ENCODE peak calls at places on chromosomes 1 and 21, in seven cellular contexts. E is SK-N-SH, H is thyroid gland, F is upper lobe of left lung, X is cardiac muscle cell, P is AG04450, Y is lower lobe of right lung. M is an unnamed sample.

GRCh38 chr1:114021665-114022099 is 42.4 kb downstream of the OLFML3 start:
- DNase-seq in P (no peak), E (no peak), X (peak), F (no peak), Y (no peak), H (no peak), M (no peak)

GRCh38 chr1:42765832-42766722 is 751 bp downstream of the P3H1 start:
- DNase-seq in E (peak), H (peak), F (peak), P (peak), Y (no peak), X (peak), M (peak)

GRCh38 chr1:197526736-197527371 is 248.4 kb downstream of the DENND1B start:
- DNase-seq in Y (no peak), P (peak), X (peak), E (peak), F (no peak), H (no peak), M (no peak)

GRCh38 chr1:235112297-235113182 is 16.1 kb downstream of the TOMM20 start:
- DNase-seq in H (no peak), X (no peak), E (no peak), P (no peak), Y (no peak), F (no peak), M (no peak)

GRCh38 chr1:27556781-27557595 is 47.0 kb downstream of the AHDC1 start:
- DNase-seq in X (peak), P (peak), E (peak), F (peak), Y (peak), H (peak), M (peak)

GRCh38 chr1:196466656-196467055 is 141.6 kb downstream of the KCNT2 start:
- DNase-seq in H (no peak), Y (no peak), E (no peak), F (no peak), P (peak), X (no peak), M (peak)

GRCh38 chr1:168585191-168585590 is 8.8 kb downstream of the XCL1 start:
- DNase-seq in E (no peak), P (no peak), H (no peak), X (no peak), F (no peak), Y (no peak), M (no peak)

GRCh38 chr1:147851149-147851548 is 51.4 kb upstream of the GJA8 start:
- DNase-seq in Y (no peak), E (no peak), P (no peak), H (no peak), X (no peak), F (no peak), M (no peak)

GRCh38 chr1:61455400-61455799 is 269.5 kb downstream of the TM2D1 start:
- DNase-seq in Y (no peak), F (no peak), E (no peak), P (no peak), H (no peak), X (no peak), M (no peak)

GRCh38 chr1:147236959-147237791 is 5.3 kb upstream of the CHD1L start:
- DNase-seq in P (no peak), E (no peak), Y (no peak), H (no peak), X (no peak), F (peak), M (no peak)

GRCh38 chr1:8463144-8463927 is 145.4 kb downstream of the SLC45A1 start:
- DNase-seq in Y (no peak), P (peak), E (peak), X (peak), H (peak), F (no peak), M (no peak)

GRCh38 chr1:8740034-8740449 is 77.4 kb downstream of the RERE start:
- DNase-seq in P (peak), H (no peak), X (no peak), Y (no peak), F (no peak), E (no peak), M (peak)

GRCh38 chr1:36440044-36440443 is 10.2 kb downstream of the OSCP1 start:
- DNase-seq in F (no peak), P (no peak), Y (no peak), E (no peak), H (no peak), X (no peak), M (no peak)

DNA sequence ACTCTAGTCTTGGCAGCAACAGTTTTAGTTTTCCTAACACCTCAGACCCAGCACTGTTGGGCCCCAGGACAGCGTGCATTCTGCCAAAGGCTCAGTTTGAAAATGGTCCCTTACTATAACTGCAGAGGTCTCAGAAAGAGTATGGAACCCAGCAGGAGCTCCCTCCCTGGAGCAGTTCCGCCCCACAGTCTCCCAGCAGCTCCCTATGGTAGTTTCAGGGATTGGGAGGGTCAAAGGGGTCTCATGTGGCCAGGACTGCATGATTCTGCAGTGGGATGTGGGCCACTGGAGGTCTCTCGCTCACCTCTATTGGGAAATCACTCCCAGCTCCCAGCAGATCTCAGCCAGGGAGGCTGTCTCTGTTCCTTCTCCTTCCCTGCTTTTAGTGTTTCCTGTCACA is 12.3 kb downstream of the LY9 start:
- DNase-seq in P (no peak), Y (no peak), X (no peak), H (no peak), E (no peak), F (no peak), M (no peak)
- TF ChIP-seq CTCF in P (no peak), Y (no peak), X (no peak), H (no peak), E (no peak), F (no peak), M (no peak)

GRCh38 chr21:9735421-9735961 is 785.9 kb upstream of the TPTE start:
- DNase-seq in H (no peak), X (no peak), P (no peak), F (no peak), Y (no peak), E (no peak), M (no peak)

GRCh38 chr21:9730866-9731265 is 790.5 kb upstream of the TPTE start:
- DNase-seq in P (no peak), H (no peak), Y (no peak), E (no peak), F (no peak), X (no peak), M (no peak)
- H3K27ac ChIP-seq in P (no peak), H (no peak), Y (no peak), E (no peak), F (no peak), X (no peak), M (no peak)

GRCh38 chr1:169750041-169750440 is 16.2 kb upstream of the SELE start:
- DNase-seq in H (no peak), P (no peak), Y (no peak), E (no peak), F (no peak), X (no peak), M (no peak)

GRCh38 chr1:169759038-169759437 is 25.2 kb upstream of the SELE start:
- DNase-seq in P (no peak), X (no peak), F (no peak), H (no peak), E (no peak), Y (no peak), M (no peak)

DNA sequence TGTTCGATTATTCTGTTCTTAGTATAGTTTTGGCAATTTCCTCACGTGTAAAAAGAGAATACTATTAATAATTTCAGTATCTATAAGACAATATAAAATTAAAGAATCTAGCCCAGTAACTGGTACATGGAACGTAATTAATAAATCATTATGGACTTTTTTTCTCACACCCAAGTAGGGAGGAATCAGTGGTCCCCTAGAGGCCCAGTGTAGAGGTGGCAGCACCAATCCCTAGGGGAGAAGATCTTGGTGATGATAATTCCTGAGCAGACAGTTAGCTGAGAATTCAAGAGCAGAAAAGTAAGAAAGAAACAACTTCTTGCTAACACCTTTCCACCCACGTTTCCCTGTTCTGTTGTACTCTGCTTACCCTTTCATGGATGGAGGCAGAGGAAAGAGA is 19.7 kb upstream of the SELE start:
- DNase-seq in E (no peak), F (no peak), P (no peak), Y (no peak), H (no peak), X (no peak), M (no peak)
- TF ChIP-seq CTCF in E (peak), F (no peak), P (peak), Y (no peak), H (no peak), X (no peak), M (no peak)

GRCh38 chr1:247409869-247410544 is 6.0 kb upstream of the NLRP3 start:
- DNase-seq in X (no peak), Y (no peak), F (peak), E (no peak), H (no peak), P (no peak), M (no peak)
- H3K27ac ChIP-seq in X (no peak), Y (peak), F (no peak), E (no peak), H (no peak), P (no peak), M (no peak)

GRCh38 chr21:25586242-25586805 is 21.0 kb downstream of the MRPL39 start:
- DNase-seq in F (no peak), P (no peak), X (no peak), E (no peak), H (no peak), Y (no peak), M (no peak)

GRCh38 chr21:25584833-25585232 is 22.4 kb downstream of the MRPL39 start:
- DNase-seq in Y (no peak), E (no peak), P (no peak), F (no peak), H (no peak), X (no peak), M (no peak)

GRCh38 chr21:25589905-25590304 is 17.4 kb downstream of the MRPL39 start:
- DNase-seq in H (no peak), P (no peak), F (no peak), Y (no peak), X (no peak), E (no peak), M (no peak)
- TF ChIP-seq CTCF in H (no peak), P (no peak), F (no peak), Y (no peak), X (no peak), E (no peak), M (no peak)

DNA sequence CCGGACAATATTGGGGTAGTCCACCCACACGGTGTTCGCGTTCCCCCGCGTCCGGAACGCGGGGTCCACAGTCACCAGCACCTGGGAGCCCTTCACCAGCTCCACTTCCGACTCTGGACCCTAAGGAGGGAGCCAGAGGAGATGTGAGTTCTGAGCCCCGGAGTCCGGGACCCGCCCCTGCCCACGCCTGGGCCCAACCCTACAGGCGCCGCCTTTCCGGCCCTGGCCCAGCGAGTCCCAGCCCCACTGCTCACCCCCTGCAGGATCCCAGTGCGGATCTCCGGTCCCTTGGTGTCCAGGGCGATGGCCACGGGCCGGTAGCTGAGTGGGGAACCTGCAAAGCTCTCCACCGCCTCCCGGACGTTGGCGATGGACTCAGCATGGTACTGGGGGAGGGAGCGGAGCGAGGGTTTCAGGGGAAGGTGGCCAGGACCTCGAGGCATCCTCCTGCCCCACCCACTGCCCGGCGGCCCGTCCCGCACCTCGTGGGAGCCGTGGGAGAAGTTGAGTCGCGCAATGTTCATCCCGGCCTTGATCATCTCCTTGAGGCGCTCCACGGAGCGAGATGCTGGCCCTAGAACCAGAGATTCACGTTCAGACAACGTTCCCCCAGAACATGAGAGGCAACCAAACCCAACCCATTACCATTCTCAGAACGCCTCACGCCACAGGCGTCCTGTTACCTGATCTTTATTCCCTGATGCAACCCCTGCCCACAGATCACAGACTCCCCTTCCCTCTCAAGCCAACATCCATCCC is 5.9 kb downstream of the PKLR start:
- DNase-seq in F (no peak), Y (no peak), P (no peak), X (no peak), H (no peak), E (no peak), M (no peak)
- H3K27ac ChIP-seq in F (no peak), Y (no peak), P (no peak), X (no peak), H (no peak), E (no peak), M (no peak)

GRCh38 chr1:95854457-95854856 is 620.4 kb downstream of the RWDD3 start:
- DNase-seq in Y (no peak), F (no peak), X (no peak), P (no peak), E (no peak), H (no peak), M (no peak)
- TF ChIP-seq CTCF in Y (no peak), F (no peak), X (no peak), P (no peak), E (no peak), H (no peak), M (no peak)

GRCh38 chr1:31754397-31754796 is 9.7 kb downstream of the ADGRB2 start:
- DNase-seq in F (no peak), E (no peak), H (no peak), Y (no peak), X (no peak), P (no peak), M (no peak)

GRCh38 chr1:31752952-31753351 is 11.2 kb downstream of the ADGRB2 start:
- DNase-seq in Y (no peak), X (no peak), E (no peak), H (peak), F (no peak), P (no peak), M (no peak)

GRCh38 chr1:31755197-31755611 is 8.9 kb downstream of the ADGRB2 start:
- DNase-seq in P (no peak), X (no peak), Y (no peak), F (no peak), H (peak), E (peak), M (peak)

GRCh38 chr1:31752258-31752657 is 11.9 kb downstream of the ADGRB2 start:
- DNase-seq in P (no peak), X (peak), F (no peak), Y (no peak), E (no peak), H (no peak), M (no peak)

GRCh38 chr1:31753623-31754349 is 10.4 kb downstream of the ADGRB2 start:
- DNase-seq in E (peak), Y (no peak), P (no peak), H (peak), X (no peak), F (no peak), M (no peak)
- H3K27ac ChIP-seq in E (peak), Y (no peak), P (no peak), H (peak), X (peak), F (no peak), M (no peak)

GRCh38 chr1:40856116-40856515 is 6.0 kb downstream of the CITED4 start:
- DNase-seq in H (no peak), X (no peak), P (no peak), Y (no peak), E (no peak), F (no peak), M (no peak)

GRCh38 chr1:40856656-40857302 is 5.4 kb downstream of the CITED4 start:
- DNase-seq in H (no peak), Y (no peak), X (no peak), F (no peak), E (no peak), P (no peak), M (no peak)

GRCh38 chr1:40857737-40858136 is 4.4 kb downstream of the CITED4 start:
- DNase-seq in X (no peak), Y (peak), E (no peak), F (peak), P (no peak), H (peak), M (no peak)

GRCh38 chr1:40853113-40853999 is 8.8 kb downstream of the CITED4 start:
- DNase-seq in F (no peak), E (no peak), X (no peak), Y (no peak), H (no peak), P (no peak), M (peak)

DNA sequence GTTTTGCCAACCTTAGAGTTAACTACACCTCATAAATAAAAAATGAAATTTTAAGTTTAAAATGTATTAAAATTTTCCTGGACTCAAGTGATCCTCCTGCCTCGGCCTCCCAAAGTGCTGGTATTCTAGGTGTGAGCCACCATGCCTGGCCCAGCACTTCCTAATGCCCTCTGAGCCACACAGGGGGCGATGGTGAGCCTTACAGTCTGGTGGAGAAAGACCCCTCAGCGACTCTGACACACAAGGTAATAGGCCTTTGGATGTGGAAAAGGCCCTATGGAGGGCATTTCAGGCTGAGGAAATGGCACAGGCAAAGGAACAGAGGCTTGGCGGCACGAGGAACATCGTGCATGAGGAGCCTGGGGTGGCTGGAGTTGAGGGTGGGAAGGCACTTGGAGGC is 6.7 kb downstream of the CITED4 start:
- DNase-seq in H (no peak), X (no peak), P (no peak), Y (no peak), F (no peak), E (no peak), M (no peak)
- TF ChIP-seq CTCF in H (no peak), X (peak), P (peak), Y (peak), F (no peak), E (peak), M (peak)

M was measured in foreskin keratinocyte.